ENCODE peak calls at places on chromosome 22, in seven cellular contexts. One of them, this sample, is unnamed.

GRCh38 chr22:19287889-19288288 is 3.6 kb downstream of the CLTCL1 start:
- DNase-seq in WERI-Rb-1: no peak
- DNase-seq in fibroblast of pulmonary artery: peak
- DNase-seq in choroid plexus epithelial cell: peak
- DNase-seq in astrocyte: peak
- DNase-seq in mammary epithelial cell: peak
- DNase-seq in spleen: no peak
- DNase-seq in this sample: peak

GRCh38 chr22:22099833-22100812 is 117.5 kb upstream of the TOP3B start:
- DNase-seq in mammary epithelial cell: no peak
- DNase-seq in fibroblast of pulmonary artery: peak
- DNase-seq in WERI-Rb-1: peak
- DNase-seq in choroid plexus epithelial cell: peak
- DNase-seq in spleen: no peak
- DNase-seq in astrocyte: no peak
- DNase-seq in this sample: no peak

GRCh38 chr22:28885939-28886338 is 2.6 kb downstream of the ZNRF3 start:
- DNase-seq in choroid plexus epithelial cell: no peak
- DNase-seq in fibroblast of pulmonary artery: no peak
- DNase-seq in WERI-Rb-1: no peak
- DNase-seq in mammary epithelial cell: no peak
- DNase-seq in astrocyte: no peak
- DNase-seq in spleen: peak
- DNase-seq in this sample: no peak

GRCh38 chr22:36249160-36249559 is 3.8 kb upstream of the APOL1 start:
- DNase-seq in choroid plexus epithelial cell: no peak
- DNase-seq in WERI-Rb-1: no peak
- DNase-seq in fibroblast of pulmonary artery: no peak
- DNase-seq in astrocyte: no peak
- DNase-seq in mammary epithelial cell: no peak
- DNase-seq in spleen: no peak
- DNase-seq in this sample: no peak

GRCh38 chr22:49983148-49984042 is 22.8 kb downstream of the PIM3 start:
- DNase-seq in spleen: peak
- DNase-seq in mammary epithelial cell: no peak
- DNase-seq in astrocyte: no peak
- DNase-seq in fibroblast of pulmonary artery: no peak
- DNase-seq in WERI-Rb-1: no peak
- DNase-seq in choroid plexus epithelial cell: no peak
- DNase-seq in this sample: no peak

GRCh38 chr22:19291218-19291579 is 320 bp downstream of the CLTCL1 start:
- DNase-seq in astrocyte: no peak
- DNase-seq in fibroblast of pulmonary artery: peak
- DNase-seq in mammary epithelial cell: peak
- DNase-seq in WERI-Rb-1: peak
- DNase-seq in spleen: no peak
- DNase-seq in choroid plexus epithelial cell: no peak
- DNase-seq in this sample: peak

GRCh38 chr22:29326481-29326880 is 11.0 kb upstream of the RASL10A start:
- DNase-seq in mammary epithelial cell: no peak
- DNase-seq in astrocyte: no peak
- DNase-seq in WERI-Rb-1: no peak
- DNase-seq in fibroblast of pulmonary artery: no peak
- DNase-seq in choroid plexus epithelial cell: no peak
- DNase-seq in spleen: no peak
- DNase-seq in this sample: no peak

GRCh38 chr22:44524806-44525205 is 26.8 kb upstream of the RTL6 start:
- DNase-seq in choroid plexus epithelial cell: no peak
- DNase-seq in astrocyte: no peak
- DNase-seq in spleen: no peak
- DNase-seq in mammary epithelial cell: no peak
- DNase-seq in fibroblast of pulmonary artery: peak
- DNase-seq in WERI-Rb-1: peak
- DNase-seq in this sample: no peak

GRCh38 chr22:49882519-49883293 is 29.1 kb downstream of the ZBED4 start:
- DNase-seq in astrocyte: peak
- DNase-seq in choroid plexus epithelial cell: peak
- DNase-seq in WERI-Rb-1: no peak
- DNase-seq in spleen: no peak
- DNase-seq in mammary epithelial cell: no peak
- DNase-seq in fibroblast of pulmonary artery: peak
- DNase-seq in this sample: no peak

GRCh38 chr22:19059481-19060278 is 62.5 kb downstream of the DGCR2 start:
- DNase-seq in astrocyte: no peak
- DNase-seq in spleen: peak
- DNase-seq in choroid plexus epithelial cell: no peak
- DNase-seq in fibroblast of pulmonary artery: no peak
- DNase-seq in WERI-Rb-1: no peak
- DNase-seq in mammary epithelial cell: no peak
- DNase-seq in this sample: no peak

GRCh38 chr22:44449683-44450425 is 48.2 kb downstream of the RTL6 start:
- DNase-seq in mammary epithelial cell: no peak
- DNase-seq in spleen: peak
- DNase-seq in fibroblast of pulmonary artery: no peak
- DNase-seq in choroid plexus epithelial cell: no peak
- DNase-seq in WERI-Rb-1: no peak
- DNase-seq in astrocyte: no peak
- DNase-seq in this sample: no peak

GRCh38 chr22:44024288-44024908 is at the start of gene PARVB:
- DNase-seq in mammary epithelial cell: no peak
- DNase-seq in fibroblast of pulmonary artery: no peak
- DNase-seq in spleen: peak
- DNase-seq in choroid plexus epithelial cell: no peak
- DNase-seq in astrocyte: no peak
- DNase-seq in WERI-Rb-1: no peak
- DNase-seq in this sample: peak

GRCh38 chr22:25564320-25564978 is at the start of gene GRK3:
- DNase-seq in choroid plexus epithelial cell: peak
- DNase-seq in mammary epithelial cell: peak
- DNase-seq in fibroblast of pulmonary artery: peak
- DNase-seq in WERI-Rb-1: peak
- DNase-seq in astrocyte: peak
- DNase-seq in spleen: peak
- DNase-seq in this sample: peak

GRCh38 chr22:19759994-19760651 is 455 bp upstream of the TBX1 start:
- DNase-seq in astrocyte: no peak
- DNase-seq in choroid plexus epithelial cell: no peak
- DNase-seq in fibroblast of pulmonary artery: no peak
- DNase-seq in WERI-Rb-1: no peak
- DNase-seq in spleen: no peak
- DNase-seq in mammary epithelial cell: no peak
- DNase-seq in this sample: no peak

GRCh38 chr22:40498454-40499186 is 128.2 kb downstream of the SGSM3 start:
- DNase-seq in astrocyte: peak
- DNase-seq in WERI-Rb-1: no peak
- DNase-seq in choroid plexus epithelial cell: peak
- DNase-seq in fibroblast of pulmonary artery: peak
- DNase-seq in spleen: no peak
- DNase-seq in mammary epithelial cell: peak
- DNase-seq in this sample: peak

GRCh38 chr22:44658371-44658953 is 43.5 kb upstream of the PRR5 start:
- DNase-seq in mammary epithelial cell: no peak
- DNase-seq in WERI-Rb-1: peak
- DNase-seq in astrocyte: peak
- DNase-seq in spleen: peak
- DNase-seq in choroid plexus epithelial cell: peak
- DNase-seq in fibroblast of pulmonary artery: peak
- DNase-seq in this sample: peak

GRCh38 chr22:35688913-35689675 is 28.6 kb upstream of the APOL5 start:
- DNase-seq in spleen: no peak
- DNase-seq in choroid plexus epithelial cell: no peak
- DNase-seq in fibroblast of pulmonary artery: no peak
- DNase-seq in astrocyte: no peak
- DNase-seq in mammary epithelial cell: peak
- DNase-seq in WERI-Rb-1: no peak
- DNase-seq in this sample: no peak

GRCh38 chr22:36369922-36370781 is 17.6 kb downstream of the MYH9 start:
- DNase-seq in fibroblast of pulmonary artery: peak
- DNase-seq in mammary epithelial cell: peak
- DNase-seq in astrocyte: no peak
- DNase-seq in spleen: peak
- DNase-seq in WERI-Rb-1: peak
- DNase-seq in choroid plexus epithelial cell: peak
- DNase-seq in this sample: no peak

GRCh38 chr22:24926428-24926725 is 20.1 kb downstream of the LHFPL7 start:
- DNase-seq in fibroblast of pulmonary artery: no peak
- DNase-seq in spleen: no peak
- DNase-seq in mammary epithelial cell: no peak
- DNase-seq in astrocyte: no peak
- DNase-seq in WERI-Rb-1: no peak
- DNase-seq in choroid plexus epithelial cell: peak
- DNase-seq in this sample: no peak

GRCh38 chr22:30290318-30290678 is 993 bp upstream of the CASTOR1 start:
- DNase-seq in fibroblast of pulmonary artery: no peak
- DNase-seq in choroid plexus epithelial cell: peak
- DNase-seq in spleen: no peak
- DNase-seq in WERI-Rb-1: no peak
- DNase-seq in mammary epithelial cell: no peak
- DNase-seq in astrocyte: no peak
- DNase-seq in this sample: no peak

GRCh38 chr22:19565921-19566598 is 41.9 kb upstream of the CLDN5 start:
- DNase-seq in astrocyte: no peak
- DNase-seq in mammary epithelial cell: peak
- DNase-seq in WERI-Rb-1: no peak
- DNase-seq in fibroblast of pulmonary artery: no peak
- DNase-seq in choroid plexus epithelial cell: no peak
- DNase-seq in spleen: no peak
- DNase-seq in this sample: no peak

GRCh38 chr22:31210830-31211503 is 1.1 kb upstream of the LIMK2 start:
- DNase-seq in fibroblast of pulmonary artery: no peak
- DNase-seq in choroid plexus epithelial cell: no peak
- DNase-seq in WERI-Rb-1: peak
- DNase-seq in astrocyte: no peak
- DNase-seq in spleen: no peak
- DNase-seq in mammary epithelial cell: no peak
- DNase-seq in this sample: peak

GRCh38 chr22:40609216-40609615 is 27.3 kb downstream of the MRTFA start:
- DNase-seq in spleen: no peak
- DNase-seq in choroid plexus epithelial cell: no peak
- DNase-seq in astrocyte: no peak
- DNase-seq in fibroblast of pulmonary artery: peak
- DNase-seq in WERI-Rb-1: no peak
- DNase-seq in mammary epithelial cell: no peak
- DNase-seq in this sample: peak

GRCh38 chr22:29456211-29456671 is 17.9 kb downstream of the RFPL1 start:
- DNase-seq in spleen: no peak
- DNase-seq in mammary epithelial cell: no peak
- DNase-seq in WERI-Rb-1: no peak
- DNase-seq in astrocyte: peak
- DNase-seq in choroid plexus epithelial cell: peak
- DNase-seq in fibroblast of pulmonary artery: peak
- DNase-seq in this sample: peak

GRCh38 chr22:31806751-31807150 is 52.9 kb downstream of the DEPDC5 start:
- DNase-seq in choroid plexus epithelial cell: no peak
- DNase-seq in fibroblast of pulmonary artery: no peak
- DNase-seq in spleen: no peak
- DNase-seq in mammary epithelial cell: no peak
- DNase-seq in astrocyte: no peak
- DNase-seq in WERI-Rb-1: no peak
- DNase-seq in this sample: no peak

GRCh38 chr22:30265851-30266444 is 703 bp downstream of the OSM start:
- DNase-seq in fibroblast of pulmonary artery: no peak
- DNase-seq in spleen: peak
- DNase-seq in choroid plexus epithelial cell: no peak
- DNase-seq in mammary epithelial cell: no peak
- DNase-seq in WERI-Rb-1: no peak
- DNase-seq in astrocyte: no peak
- DNase-seq in this sample: no peak

GRCh38 chr22:34068011-34068410 is 147.7 kb upstream of the LARGE1 start:
- DNase-seq in astrocyte: no peak
- DNase-seq in WERI-Rb-1: peak
- DNase-seq in spleen: no peak
- DNase-seq in choroid plexus epithelial cell: no peak
- DNase-seq in fibroblast of pulmonary artery: no peak
- DNase-seq in mammary epithelial cell: no peak
- DNase-seq in this sample: no peak

GRCh38 chr22:41939981-41940852 is 6.7 kb downstream of the CENPM start:
- DNase-seq in spleen: peak
- DNase-seq in astrocyte: no peak
- DNase-seq in fibroblast of pulmonary artery: no peak
- DNase-seq in WERI-Rb-1: no peak
- DNase-seq in choroid plexus epithelial cell: no peak
- DNase-seq in mammary epithelial cell: no peak
- DNase-seq in this sample: no peak
- H3K4me3 ChIP-seq in spleen: no peak
- H3K4me3 ChIP-seq in astrocyte: no peak
- H3K4me3 ChIP-seq in fibroblast of pulmonary artery: no peak
- H3K4me3 ChIP-seq in WERI-Rb-1: no peak
- H3K4me3 ChIP-seq in choroid plexus epithelial cell: no peak
- H3K4me3 ChIP-seq in mammary epithelial cell: no peak
- H3K4me3 ChIP-seq in this sample: no peak

GRCh38 chr22:26589367-26589844 is 526 bp downstream of the TPST2 start:
- DNase-seq in mammary epithelial cell: no peak
- DNase-seq in astrocyte: no peak
- DNase-seq in choroid plexus epithelial cell: no peak
- DNase-seq in fibroblast of pulmonary artery: no peak
- DNase-seq in WERI-Rb-1: no peak
- DNase-seq in spleen: peak
- DNase-seq in this sample: peak
- TF ChIP-seq CTCF in mammary epithelial cell: no peak
- TF ChIP-seq CTCF in astrocyte: no peak
- TF ChIP-seq CTCF in choroid plexus epithelial cell: no peak
- TF ChIP-seq CTCF in fibroblast of pulmonary artery: no peak
- TF ChIP-seq CTCF in WERI-Rb-1: no peak
- TF ChIP-seq CTCF in spleen: no peak
- TF ChIP-seq CTCF in this sample: no peak

GRCh38 chr22:23402275-23403151 is 177.6 kb downstream of the IGLL1 start:
- DNase-seq in choroid plexus epithelial cell: peak
- DNase-seq in mammary epithelial cell: peak
- DNase-seq in fibroblast of pulmonary artery: peak
- DNase-seq in spleen: peak
- DNase-seq in astrocyte: peak
- DNase-seq in WERI-Rb-1: peak
- DNase-seq in this sample: peak
- H3K4me3 ChIP-seq in choroid plexus epithelial cell: no peak
- H3K4me3 ChIP-seq in mammary epithelial cell: peak
- H3K4me3 ChIP-seq in fibroblast of pulmonary artery: no peak
- H3K4me3 ChIP-seq in spleen: peak
- H3K4me3 ChIP-seq in astrocyte: peak
- H3K4me3 ChIP-seq in WERI-Rb-1: peak
- H3K4me3 ChIP-seq in this sample: no peak

DNA sequence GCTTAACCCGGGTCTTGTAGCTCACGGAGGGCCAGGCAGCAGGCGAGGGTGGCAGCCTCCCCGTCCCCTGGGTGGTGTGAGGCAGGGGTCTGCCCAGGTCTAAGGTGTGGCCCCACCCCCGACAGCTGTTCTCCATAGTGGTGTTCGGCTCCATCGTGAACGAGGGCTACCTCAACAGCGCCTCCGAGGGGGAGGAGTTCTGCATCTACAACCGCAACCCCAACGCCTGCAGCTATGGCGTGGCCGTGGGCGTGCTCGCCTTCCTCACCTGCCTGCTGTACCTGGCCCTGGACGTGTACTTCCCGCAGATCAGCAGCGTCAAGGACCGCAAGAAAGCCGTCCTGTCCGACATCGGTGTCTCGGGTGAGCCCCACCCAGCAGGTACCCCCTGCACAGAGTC is 24.4 kb downstream of the SYNGR1 start:
- DNase-seq in WERI-Rb-1: no peak
- DNase-seq in fibroblast of pulmonary artery: no peak
- DNase-seq in mammary epithelial cell: no peak
- DNase-seq in spleen: no peak
- DNase-seq in astrocyte: no peak
- DNase-seq in choroid plexus epithelial cell: no peak
- DNase-seq in this sample: no peak
- TF ChIP-seq CTCF in WERI-Rb-1: peak
- TF ChIP-seq CTCF in fibroblast of pulmonary artery: no peak
- TF ChIP-seq CTCF in mammary epithelial cell: no peak
- TF ChIP-seq CTCF in spleen: no peak
- TF ChIP-seq CTCF in astrocyte: no peak
- TF ChIP-seq CTCF in choroid plexus epithelial cell: no peak
- TF ChIP-seq CTCF in this sample: no peak

This sample was measured in AG10803.